ENCODE peak calls at places on chromosomes 7 and 10, in four cellular contexts. K is cardiac septum, P is Daoy, X is left ventricle myocardium inferior. H is an unnamed sample.

GRCh38 chr7:22945584-22945983 is 68.3 kb downstream of the HYCC1 start:
- DNase-seq in K (no peak), P (no peak), X (no peak), H (no peak)

GRCh38 chr10:6054884-6055283 is 7.3 kb downstream of the IL2RA start:
- DNase-seq in K (peak), P (no peak), X (no peak), H (no peak)

GRCh38 chr10:43648083-43648391 is 644 bp downstream of the ZNF32 start:
- DNase-seq in K (no peak), P (no peak), X (no peak), H (no peak)

GRCh38 chr10:36437367-36437766 is 688.0 kb upstream of the ANKRD30A start:
- DNase-seq in K (no peak), P (no peak), X (no peak), H (no peak)

GRCh38 chr7:31633894-31634494 is 53.0 kb upstream of the PPP1R17 start:
- DNase-seq in K (no peak), P (peak), X (no peak), H (no peak)

GRCh38 chr10:26242752-26243151 is 26.2 kb downstream of the GAD2 start:
- DNase-seq in K (no peak), P (no peak), X (no peak), H (no peak)

GRCh38 chr10:28986117-28986792 is 302.6 kb upstream of the LYZL1 start:
- DNase-seq in K (no peak), P (peak), X (no peak), H (no peak)

GRCh38 chr10:5582736-5583135 is 58.0 kb downstream of the CALML3 start:
- DNase-seq in K (no peak), P (peak), X (no peak), H (peak)

GRCh38 chr10:103803941-103804340 is 51.4 kb downstream of the SH3PXD2A start:
- DNase-seq in K (no peak), P (no peak), X (no peak), H (no peak)

GRCh38 chr7:47473499-47474210 is 108.3 kb downstream of the TNS3 start:
- DNase-seq in K (no peak), P (peak), X (no peak), H (no peak)

GRCh38 chr10:113916053-113916452 is 61.6 kb downstream of the NHLRC2 start:
- DNase-seq in K (no peak), P (no peak), X (no peak), H (no peak)

GRCh38 chr7:95545007-95545615 is 51.2 kb downstream of the PDK4 start:
- DNase-seq in K (no peak), P (peak), X (no peak), H (no peak)

GRCh38 chr7:149284343-149284742 is 22.3 kb downstream of the ZNF783 start:
- DNase-seq in K (no peak), P (no peak), X (no peak), H (no peak)

GRCh38 chr7:103989785-103990775 is 622 bp upstream of the RELN start:
- DNase-seq in K (no peak), P (peak), X (no peak), H (no peak)

GRCh38 chr10:23417254-23417653 is 21.6 kb upstream of the OTUD1 start:
- DNase-seq in K (no peak), P (no peak), X (no peak), H (no peak)